ENCODE peak calls at places on chromosomes 7 and 10, in seven cellular contexts. Y is stomach, Q is HepG2, S is suprapubic skin, D is esophagus muscularis mucosa, O is tibial nerve, P is GM12878. B is an unnamed sample.

GRCh38 chr7:46627038-46627315 is 705.9 kb upstream of the IGFBP3 start:
- DNase-seq in O (no peak), Q (no peak), Y (no peak), P (no peak), S (no peak), D (no peak), B (no peak)

GRCh38 chr7:155669717-155670505 is 25.4 kb downstream of the RBM33 start:
- DNase-seq in Q (no peak), Y (no peak), O (no peak), S (no peak), D (no peak), P (no peak), B (no peak)

GRCh38 chr7:48637382-48637781 is 287.0 kb upstream of the CDC14C start:
- DNase-seq in P (no peak), O (no peak), Y (no peak), D (no peak), S (no peak), Q (no peak), B (no peak)

GRCh38 chr10:49737474-49738201 is 24.5 kb downstream of the OGDHL start:
- DNase-seq in Y (peak), S (no peak), P (no peak), O (no peak), Q (no peak), D (peak), B (no peak)

GRCh38 chr10:91880310-91880709 is 29.0 kb downstream of the FGFBP3 start:
- DNase-seq in D (no peak), Y (no peak), S (no peak), Q (no peak), O (no peak), P (no peak), B (no peak)

GRCh38 chr10:118500477-118501104 is 94.9 kb downstream of the PRLHR start:
- DNase-seq in Y (no peak), O (no peak), P (no peak), S (no peak), Q (no peak), D (peak), B (no peak)

GRCh38 chr7:120138497-120138896 is 134.5 kb upstream of the KCND2 start:
- DNase-seq in D (no peak), Y (no peak), Q (no peak), P (no peak), O (no peak), S (no peak), B (no peak)

GRCh38 chr10:118754132-118754555 is 626 bp downstream of the CACUL1 start:
- DNase-seq in S (peak), Y (peak), O (no peak), D (no peak), Q (peak), P (no peak), B (peak)

GRCh38 chr10:14618669-14619068 is 156.0 kb downstream of the FAM107B start:
- DNase-seq in D (no peak), S (no peak), Y (no peak), O (no peak), Q (no peak), P (no peak), B (no peak)

GRCh38 chr7:13279854-13280435 is 592.5 kb downstream of the ARL4A start:
- DNase-seq in Y (no peak), S (no peak), D (no peak), P (no peak), O (no peak), Q (peak), B (no peak)

GRCh38 chr10:46224414-46224682 is 62.4 kb upstream of the ANTXRL start:
- DNase-seq in P (no peak), S (no peak), D (no peak), Q (no peak), O (no peak), Y (no peak), B (no peak)

GRCh38 chr10:104893711-104894110 is 252.6 kb downstream of the SORCS3 start:
- DNase-seq in Y (no peak), D (no peak), Q (no peak), P (no peak), O (no peak), S (no peak), B (no peak)

GRCh38 chr10:131093795-131094366 is 217.6 kb downstream of the TCERG1L start:
- DNase-seq in O (no peak), P (no peak), Y (no peak), S (no peak), D (no peak), Q (no peak), B (peak)

GRCh38 chr7:80584778-80585177 is 53.7 kb upstream of the CD36 start:
- DNase-seq in S (no peak), O (no peak), P (no peak), D (no peak), Q (peak), Y (peak), B (no peak)

GRCh38 chr10:98340946-98341345 is 73.0 kb upstream of the LOXL4 start:
- DNase-seq in D (no peak), S (no peak), Q (no peak), O (no peak), P (no peak), Y (no peak), B (no peak)

GRCh38 chr7:1993776-1994740 is 238.7 kb downstream of the MAD1L1 start:
- DNase-seq in Y (no peak), Q (no peak), S (no peak), P (no peak), D (no peak), O (no peak), B (no peak)

GRCh38 chr7:131556055-131556911 is at the start of gene PODXL:
- DNase-seq in P (no peak), Y (peak), Q (no peak), O (peak), D (no peak), S (no peak), B (peak)

GRCh38 chr7:142553216-142553615 is 196.1 kb upstream of the PRSS1 start:
- DNase-seq in D (no peak), Q (no peak), O (no peak), S (no peak), P (no peak), Y (no peak), B (no peak)

GRCh38 chr7:27168265-27168947 is 3.1 kb upstream of the HOXA9 start:
- DNase-seq in S (peak), D (no peak), Y (no peak), P (no peak), Q (no peak), O (no peak), B (no peak)

GRCh38 chr7:78677391-78677790 is 776.1 kb downstream of the MAGI2 start:
- DNase-seq in Y (no peak), P (no peak), S (no peak), Q (no peak), O (no peak), D (no peak), B (no peak)

GRCh38 chr7:133820584-133820983 is 306.6 kb upstream of the LRGUK start:
- DNase-seq in D (no peak), Y (no peak), Q (no peak), O (no peak), P (no peak), S (no peak), B (no peak)

GRCh38 chr7:88357794-88358533 is 51.3 kb upstream of the STEAP4 start:
- DNase-seq in P (no peak), O (no peak), S (no peak), Y (no peak), D (no peak), Q (peak), B (no peak)

GRCh38 chr7:11319491-11320274 is 346.0 kb downstream of the PHF14 start:
- DNase-seq in P (no peak), Y (no peak), Q (no peak), D (no peak), O (no peak), S (no peak), B (no peak)

GRCh38 chr10:70558871-70559810 is 43.4 kb downstream of the PRF1 start:
- DNase-seq in O (peak), Y (peak), S (no peak), D (no peak), P (no peak), Q (peak), B (peak)
- TF ChIP-seq EP300 in O (no peak), Y (no peak), S (no peak), D (no peak), P (no peak), Q (no peak), B (no peak)

GRCh38 chr10:84336406-84336805 is 8.0 kb downstream of the CCSER2 start:
- DNase-seq in S (no peak), Q (no peak), P (no peak), D (no peak), O (no peak), Y (no peak), B (no peak)

GRCh38 chr10:84334806-84335205 is 6.4 kb downstream of the CCSER2 start:
- DNase-seq in D (no peak), P (no peak), S (no peak), Y (no peak), Q (no peak), O (no peak), B (no peak)

GRCh38 chr10:84331091-84331490 is 2.7 kb downstream of the CCSER2 start:
- DNase-seq in Q (no peak), D (no peak), P (no peak), S (no peak), O (no peak), Y (no peak), B (no peak)

GRCh38 chr10:84335516-84335915 is 7.1 kb downstream of the CCSER2 start:
- DNase-seq in O (no peak), S (no peak), Y (no peak), Q (no peak), D (no peak), P (no peak), B (no peak)

DNA sequence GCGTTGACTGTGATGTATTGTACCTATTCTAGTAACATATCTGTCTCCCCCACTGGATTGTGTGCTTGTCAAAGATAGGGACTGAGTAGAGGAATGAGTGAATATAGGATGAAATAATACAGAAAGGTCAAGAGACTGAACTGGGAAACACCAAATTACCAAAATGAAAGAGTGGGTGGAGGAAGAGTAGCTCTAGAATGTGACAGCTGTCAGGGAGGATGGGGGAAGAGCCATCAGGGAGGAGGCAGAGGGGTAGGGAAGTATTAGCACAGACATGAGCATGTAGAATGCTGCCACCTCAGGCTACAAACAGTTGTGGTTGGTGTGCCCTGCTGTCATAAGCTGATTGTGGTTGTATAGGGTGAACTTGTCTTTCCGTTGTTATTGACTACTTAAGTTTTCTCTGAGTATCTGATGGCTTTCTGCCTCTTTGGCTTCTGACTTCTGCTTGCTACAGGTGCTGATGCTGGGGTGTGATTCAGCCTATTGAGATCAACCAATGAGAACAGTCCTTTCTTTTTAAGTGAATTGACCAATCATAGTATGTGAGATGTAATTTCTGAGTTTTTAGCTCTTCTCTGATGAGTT is 5.6 kb downstream of the CCSER2 start:
- DNase-seq in S (no peak), P (no peak), D (no peak), Y (no peak), Q (no peak), O (no peak), B (no peak)
- H3K4me3 ChIP-seq in S (no peak), P (no peak), D (no peak), Y (no peak), Q (no peak), O (no peak), B (no peak)

GRCh38 chr7:66413379-66414114 is 208.4 kb downstream of the TPST1 start:
- DNase-seq in O (peak), Y (peak), D (peak), Q (no peak), S (peak), P (no peak), B (peak)
- TF ChIP-seq POLR2A in O (no peak), Y (no peak), D (no peak), Q (no peak), S (no peak), P (peak), B (peak)

GRCh38 chr7:82704121-82704520 is 260.5 kb upstream of the CACNA2D1 start:
- DNase-seq in Q (no peak), P (no peak), S (no peak), D (no peak), Y (no peak), O (no peak), B (no peak)
- TF ChIP-seq EP300 in Q (no peak), P (no peak), S (no peak), D (no peak), Y (no peak), O (no peak), B (no peak)

GRCh38 chr10:29950391-29950790 is 109.0 kb downstream of the JCAD start:
- DNase-seq in Q (no peak), D (no peak), Y (no peak), O (no peak), S (no peak), P (no peak), B (no peak)

GRCh38 chr10:29949411-29950011 is 109.9 kb downstream of the JCAD start:
- DNase-seq in Y (no peak), Q (no peak), S (no peak), D (no peak), O (no peak), P (no peak), B (no peak)

GRCh38 chr10:29947701-29948060 is 111.7 kb downstream of the JCAD start:
- DNase-seq in Y (no peak), D (no peak), O (no peak), Q (no peak), P (no peak), S (no peak), B (no peak)

GRCh38 chr10:29946953-29947700 is 112.3 kb downstream of the JCAD start:
- DNase-seq in Y (peak), P (no peak), S (peak), O (peak), D (no peak), Q (no peak), B (peak)

GRCh38 chr10:29948971-29949370 is 110.4 kb downstream of the JCAD start:
- DNase-seq in Q (no peak), O (no peak), P (no peak), Y (no peak), S (no peak), D (no peak), B (no peak)
- H3K4me3 ChIP-seq in Q (no peak), O (no peak), P (no peak), Y (no peak), S (no peak), D (no peak), B (no peak)

B was measured in ovary.